ENCODE peak calls at places on chromosomes 6 and 20, in ten cellular contexts. E is GM12891; X is NCI-H345; W is iris pigment epithelial cell; N is ELR; H is iPS-NIHi11; G is activated T-helper 1 cell treated with anti-CD3 and anti-CD28 coated beads, Interleukin-2, amount 50 U/mL, for 16 hours; S is retina; C is HCT116; O is kidney tubule cell. U is an unnamed sample.

GRCh38 chr20:41176711-41177552 is 39.6 kb downstream of the PLCG1 start:
- DNase-seq in W (no peak), E (no peak), H (no peak), O (no peak), X (no peak), C (no peak), N (no peak), G (no peak), S (no peak), U (no peak)

GRCh38 chr6:106421491-106421890 is 61.0 kb downstream of the CRYBG1 start:
- DNase-seq in S (no peak), E (no peak), N (peak; percentile 39), O (peak; percentile 21), G (no peak), H (no peak), X (no peak), W (peak; percentile 27), C (no peak), U (no peak)

GRCh38 chr6:144649085-144649484 is 363.9 kb downstream of the UTRN start:
- DNase-seq in H (no peak), O (no peak), E (no peak), G (no peak), W (no peak), X (no peak), N (no peak), S (no peak), C (no peak), U (no peak)

GRCh38 chr20:64115171-64115911 is 8.0 kb upstream of the NPBWR2 start:
- DNase-seq in O (no peak), S (peak; percentile 46), X (peak; percentile 35), C (no peak), N (no peak), G (no peak), W (no peak), E (no peak), H (peak; percentile 14), U (no peak)

GRCh38 chr20:13286600-13286999 is 65.5 kb downstream of the ISM1 start:
- DNase-seq in N (no peak), O (no peak), E (no peak), H (no peak), X (peak; percentile 73), W (no peak), G (no peak), C (no peak), S (no peak), U (no peak)

GRCh38 chr6:26196846-26197683 is 109.8 kb downstream of the HFE start:
- DNase-seq in N (peak; percentile 95), E (no peak), X (peak; percentile 90), W (peak; percentile 96), O (peak; percentile 88), C (peak; percentile 75), G (peak; percentile 61), H (peak; percentile 54), S (peak; percentile 95), U (no peak)

GRCh38 chr6:26312096-26312463 is 52.9 kb upstream of the BTN3A2 start:
- DNase-seq in S (no peak), X (peak; percentile 34), W (peak; percentile 28), H (no peak), O (no peak), C (no peak), N (peak; percentile 48), G (no peak), E (no peak), U (no peak)

GRCh38 chr20:57425150-57426013 is 34.2 kb downstream of the RBM38 start:
- DNase-seq in G (no peak), S (no peak), X (peak; percentile 84), O (no peak), N (no peak), H (peak; percentile 70), W (no peak), C (no peak), E (peak; percentile 48), U (no peak)

GRCh38 chr6:28809947-28810654 is 113.7 kb downstream of the TRIM27 start:
- DNase-seq in N (peak; percentile 50), X (no peak), G (no peak), O (no peak), S (peak; percentile 79), H (no peak), W (peak; percentile 31), E (no peak), C (no peak), U (no peak)

GRCh38 chr20:57648878-57649616 is 28.8 kb upstream of the ZBP1 start:
- DNase-seq in X (no peak), S (peak; percentile 19), E (no peak), H (no peak), O (no peak), C (no peak), W (no peak), G (no peak), N (no peak), U (no peak)

GRCh38 chr6:33344771-33345697 is 27.5 kb upstream of the ZBTB22 start:
- DNase-seq in S (peak; percentile 82), N (peak; percentile 85), H (peak; percentile 71), X (peak; percentile 72), O (peak; percentile 78), E (peak; percentile 35), C (peak; percentile 74), W (peak; percentile 88), G (peak; percentile 47), U (peak; percentile 34)

GRCh38 chr20:44646641-44647274 is 4.7 kb downstream of the ADA start:
- DNase-seq in H (no peak), X (no peak), G (no peak), E (no peak), W (peak; percentile 74), O (peak; percentile 53), C (no peak), N (peak; percentile 88), S (no peak), U (peak; percentile 29)

GRCh38 chr6:90062667-90063066 is 168.4 kb downstream of the GJA10 start:
- DNase-seq in W (peak; percentile 22), H (no peak), C (no peak), X (no peak), E (no peak), N (no peak), S (no peak), G (no peak), O (no peak), U (no peak)

GRCh38 chr20:57287007-57287810 is 20.8 kb upstream of the BMP7 start:
- DNase-seq in W (no peak), X (no peak), N (no peak), E (no peak), O (no peak), C (no peak), G (no peak), S (peak; percentile 58), H (no peak), U (no peak)

GRCh38 chr6:107490568-107491058 is 696 bp downstream of the SOBP start:
- DNase-seq in E (peak; percentile 19), S (peak; percentile 88), W (no peak), H (no peak), N (no peak), X (no peak), C (no peak), G (no peak), O (no peak), U (no peak)

GRCh38 chr6:135936606-135937005 is 85.1 kb downstream of the PDE7B start:
- DNase-seq in W (peak; percentile 97), H (no peak), G (no peak), S (no peak), C (no peak), X (no peak), N (peak; percentile 99), O (peak; percentile 89), E (no peak), U (no peak)

GRCh38 chr6:44004136-44004535 is 123.1 kb downstream of the MRPL14 start:
- DNase-seq in C (no peak), H (no peak), E (no peak), X (no peak), S (no peak), N (no peak), O (no peak), G (no peak), W (no peak), U (no peak)

GRCh38 chr6:19039287-19039686 is 652.1 kb downstream of the RNF144B start:
- DNase-seq in O (no peak), C (no peak), S (no peak), N (no peak), G (no peak), W (no peak), X (no peak), E (no peak), H (no peak), U (no peak)

GRCh38 chr6:23174781-23175361 is 605.5 kb downstream of the HDGFL1 start:
- DNase-seq in C (peak; percentile 55), X (no peak), G (no peak), H (no peak), S (no peak), O (peak; percentile 80), E (no peak), W (peak; percentile 94), N (peak; percentile 88), U (no peak)

GRCh38 chr6:143233563-143234285 is 173.0 kb downstream of the AIG1 start:
- DNase-seq in E (no peak), X (no peak), G (no peak), S (no peak), N (no peak), O (no peak), W (peak; percentile 18), H (peak; percentile 44), C (no peak), U (no peak)